ENCODE peak calls at places on chromosomes 2 and 18, in nine cellular contexts. One of them, this sample, is unnamed.

GRCh38 chr2:207163053-207163814 is 2.5 kb downstream of the KLF7 start:
- DNase-seq in AML-193: no peak
- DNase-seq in stimulated activated CD4-positive, alpha-beta T cell treated with anti-CD3 and anti-CD28 coated beads, Interleukin-12 subunit alpha, Interleukin-12 subunit beta, amount 100 ng/mL, for 48 hours: no peak
- DNase-seq in AG10803: peak
- DNase-seq in activated CD8-positive, alpha-beta memory T cell treated with anti-CD3 and anti-CD28 coated beads for 1 hour: no peak
- DNase-seq in A172: peak
- DNase-seq in mesendoderm: peak
- DNase-seq in G401: peak
- DNase-seq in kidney glomerular epithelial cell: peak
- DNase-seq in this sample: no peak

GRCh38 chr2:48202863-48203642 is 296.8 kb upstream of the FBXO11 start:
- DNase-seq in AML-193: no peak
- DNase-seq in stimulated activated CD4-positive, alpha-beta T cell treated with anti-CD3 and anti-CD28 coated beads, Interleukin-12 subunit alpha, Interleukin-12 subunit beta, amount 100 ng/mL, for 48 hours: no peak
- DNase-seq in AG10803: no peak
- DNase-seq in activated CD8-positive, alpha-beta memory T cell treated with anti-CD3 and anti-CD28 coated beads for 1 hour: no peak
- DNase-seq in A172: no peak
- DNase-seq in mesendoderm: no peak
- DNase-seq in G401: no peak
- DNase-seq in kidney glomerular epithelial cell: no peak
- DNase-seq in this sample: no peak

GRCh38 chr2:86441789-86442641 is 844 bp downstream of the KDM3A start:
- DNase-seq in AML-193: peak
- DNase-seq in stimulated activated CD4-positive, alpha-beta T cell treated with anti-CD3 and anti-CD28 coated beads, Interleukin-12 subunit alpha, Interleukin-12 subunit beta, amount 100 ng/mL, for 48 hours: peak
- DNase-seq in AG10803: peak
- DNase-seq in activated CD8-positive, alpha-beta memory T cell treated with anti-CD3 and anti-CD28 coated beads for 1 hour: peak
- DNase-seq in A172: peak
- DNase-seq in mesendoderm: peak
- DNase-seq in G401: peak
- DNase-seq in kidney glomerular epithelial cell: peak
- DNase-seq in this sample: peak

GRCh38 chr2:239722760-239723448 is 302.2 kb downstream of the NDUFA10 start:
- DNase-seq in AML-193: no peak
- DNase-seq in stimulated activated CD4-positive, alpha-beta T cell treated with anti-CD3 and anti-CD28 coated beads, Interleukin-12 subunit alpha, Interleukin-12 subunit beta, amount 100 ng/mL, for 48 hours: no peak
- DNase-seq in AG10803: no peak
- DNase-seq in activated CD8-positive, alpha-beta memory T cell treated with anti-CD3 and anti-CD28 coated beads for 1 hour: no peak
- DNase-seq in A172: no peak
- DNase-seq in mesendoderm: no peak
- DNase-seq in G401: peak
- DNase-seq in kidney glomerular epithelial cell: no peak
- DNase-seq in this sample: no peak

GRCh38 chr2:227536445-227536844 is 62.2 kb upstream of the SCYGR2 start:
- DNase-seq in AML-193: no peak
- DNase-seq in stimulated activated CD4-positive, alpha-beta T cell treated with anti-CD3 and anti-CD28 coated beads, Interleukin-12 subunit alpha, Interleukin-12 subunit beta, amount 100 ng/mL, for 48 hours: no peak
- DNase-seq in AG10803: no peak
- DNase-seq in activated CD8-positive, alpha-beta memory T cell treated with anti-CD3 and anti-CD28 coated beads for 1 hour: no peak
- DNase-seq in A172: no peak
- DNase-seq in mesendoderm: no peak
- DNase-seq in G401: peak
- DNase-seq in kidney glomerular epithelial cell: no peak
- DNase-seq in this sample: no peak

GRCh38 chr2:238339814-238340213 is 19.5 kb downstream of the TRAF3IP1 start:
- DNase-seq in AML-193: no peak
- DNase-seq in stimulated activated CD4-positive, alpha-beta T cell treated with anti-CD3 and anti-CD28 coated beads, Interleukin-12 subunit alpha, Interleukin-12 subunit beta, amount 100 ng/mL, for 48 hours: no peak
- DNase-seq in AG10803: no peak
- DNase-seq in activated CD8-positive, alpha-beta memory T cell treated with anti-CD3 and anti-CD28 coated beads for 1 hour: no peak
- DNase-seq in A172: no peak
- DNase-seq in mesendoderm: no peak
- DNase-seq in G401: no peak
- DNase-seq in kidney glomerular epithelial cell: no peak
- DNase-seq in this sample: no peak

GRCh38 chr2:60391250-60392013 is 162.0 kb downstream of the BCL11A start:
- DNase-seq in AML-193: no peak
- DNase-seq in stimulated activated CD4-positive, alpha-beta T cell treated with anti-CD3 and anti-CD28 coated beads, Interleukin-12 subunit alpha, Interleukin-12 subunit beta, amount 100 ng/mL, for 48 hours: no peak
- DNase-seq in AG10803: no peak
- DNase-seq in activated CD8-positive, alpha-beta memory T cell treated with anti-CD3 and anti-CD28 coated beads for 1 hour: no peak
- DNase-seq in A172: peak
- DNase-seq in mesendoderm: no peak
- DNase-seq in G401: no peak
- DNase-seq in kidney glomerular epithelial cell: no peak
- DNase-seq in this sample: no peak

GRCh38 chr2:207777124-207777523 is 7.4 kb upstream of the FZD5 start:
- DNase-seq in AML-193: no peak
- DNase-seq in stimulated activated CD4-positive, alpha-beta T cell treated with anti-CD3 and anti-CD28 coated beads, Interleukin-12 subunit alpha, Interleukin-12 subunit beta, amount 100 ng/mL, for 48 hours: no peak
- DNase-seq in AG10803: no peak
- DNase-seq in activated CD8-positive, alpha-beta memory T cell treated with anti-CD3 and anti-CD28 coated beads for 1 hour: no peak
- DNase-seq in A172: no peak
- DNase-seq in mesendoderm: no peak
- DNase-seq in G401: no peak
- DNase-seq in kidney glomerular epithelial cell: no peak
- DNase-seq in this sample: no peak

GRCh38 chr18:43664487-43665008 is 387.3 kb upstream of the SYT4 start:
- DNase-seq in AML-193: no peak
- DNase-seq in stimulated activated CD4-positive, alpha-beta T cell treated with anti-CD3 and anti-CD28 coated beads, Interleukin-12 subunit alpha, Interleukin-12 subunit beta, amount 100 ng/mL, for 48 hours: no peak
- DNase-seq in AG10803: no peak
- DNase-seq in activated CD8-positive, alpha-beta memory T cell treated with anti-CD3 and anti-CD28 coated beads for 1 hour: no peak
- DNase-seq in A172: no peak
- DNase-seq in mesendoderm: peak
- DNase-seq in G401: no peak
- DNase-seq in kidney glomerular epithelial cell: no peak
- DNase-seq in this sample: no peak

GRCh38 chr18:79921984-79922965 is 29.2 kb downstream of the SLC66A2 start:
- DNase-seq in AML-193: no peak
- DNase-seq in stimulated activated CD4-positive, alpha-beta T cell treated with anti-CD3 and anti-CD28 coated beads, Interleukin-12 subunit alpha, Interleukin-12 subunit beta, amount 100 ng/mL, for 48 hours: no peak
- DNase-seq in AG10803: no peak
- DNase-seq in activated CD8-positive, alpha-beta memory T cell treated with anti-CD3 and anti-CD28 coated beads for 1 hour: no peak
- DNase-seq in A172: no peak
- DNase-seq in mesendoderm: no peak
- DNase-seq in G401: no peak
- DNase-seq in kidney glomerular epithelial cell: no peak
- DNase-seq in this sample: peak

GRCh38 chr2:105391763-105392662 is 6.8 kb downstream of the FHL2 start:
- DNase-seq in AML-193: no peak
- DNase-seq in stimulated activated CD4-positive, alpha-beta T cell treated with anti-CD3 and anti-CD28 coated beads, Interleukin-12 subunit alpha, Interleukin-12 subunit beta, amount 100 ng/mL, for 48 hours: no peak
- DNase-seq in AG10803: no peak
- DNase-seq in activated CD8-positive, alpha-beta memory T cell treated with anti-CD3 and anti-CD28 coated beads for 1 hour: no peak
- DNase-seq in A172: no peak
- DNase-seq in mesendoderm: no peak
- DNase-seq in G401: no peak
- DNase-seq in kidney glomerular epithelial cell: no peak
- DNase-seq in this sample: peak

GRCh38 chr2:17136895-17137294 is 381.3 kb downstream of the RAD51AP2 start:
- DNase-seq in AML-193: no peak
- DNase-seq in stimulated activated CD4-positive, alpha-beta T cell treated with anti-CD3 and anti-CD28 coated beads, Interleukin-12 subunit alpha, Interleukin-12 subunit beta, amount 100 ng/mL, for 48 hours: no peak
- DNase-seq in AG10803: no peak
- DNase-seq in activated CD8-positive, alpha-beta memory T cell treated with anti-CD3 and anti-CD28 coated beads for 1 hour: no peak
- DNase-seq in A172: no peak
- DNase-seq in mesendoderm: no peak
- DNase-seq in G401: no peak
- DNase-seq in kidney glomerular epithelial cell: no peak
- DNase-seq in this sample: no peak